ENCODE peak calls at places on chromosome 9, in five cellular contexts. I is endodermal cell, U is HCT116, Q is right atrium auricular region, E is esophagus squamous epithelium. N is an unnamed sample.

GRCh38 chr9:132350861-132351315 is 3.9 kb downstream of the SETX start:
- DNase-seq in U (no peak), E (no peak), Q (no peak), I (peak), N (peak)

GRCh38 chr9:125544988-125545651 is 161.9 kb downstream of the MAPKAP1 start:
- DNase-seq in U (no peak), I (no peak), E (no peak), Q (no peak), N (peak)

GRCh38 chr9:120383999-120384924 is 195.7 kb downstream of the CDK5RAP2 start:
- DNase-seq in Q (no peak), I (no peak), U (no peak), E (no peak), N (no peak)

GRCh38 chr9:93219692-93220091 is 35.8 kb downstream of the WNK2 start:
- DNase-seq in E (no peak), Q (no peak), U (no peak), I (no peak), N (no peak)

GRCh38 chr9:16794871-16795639 is 75.4 kb downstream of the BNC2 start:
- DNase-seq in U (no peak), Q (peak), E (no peak), I (no peak), N (no peak)

GRCh38 chr9:99069532-99069931 is 35.4 kb upstream of the TGFBR1 start:
- DNase-seq in I (no peak), Q (no peak), U (no peak), E (no peak), N (no peak)

GRCh38 chr9:16540996-16541668 is 329.3 kb downstream of the BNC2 start:
- DNase-seq in E (no peak), U (no peak), I (peak), Q (no peak), N (no peak)

GRCh38 chr9:92245005-92245797 is 48.3 kb downstream of the IARS1 start:
- DNase-seq in I (no peak), Q (no peak), E (no peak), U (no peak), N (peak)

GRCh38 chr9:136105398-136106135 is 10.5 kb upstream of the NACC2 start:
- DNase-seq in E (no peak), U (no peak), I (no peak), Q (no peak), N (no peak)

GRCh38 chr9:37963936-37964739 is 60.2 kb upstream of the SLC25A51 start:
- DNase-seq in U (no peak), I (no peak), Q (no peak), E (no peak), N (peak)

GRCh38 chr9:137580958-137581331 is 2.2 kb upstream of the DPH7 start:
- DNase-seq in U (no peak), E (no peak), I (no peak), Q (no peak), N (no peak)

GRCh38 chr9:16608906-16609305 is 261.6 kb downstream of the BNC2 start:
- DNase-seq in Q (no peak), I (no peak), E (no peak), U (no peak), N (no peak)

GRCh38 chr9:17135578-17135904 is 701 bp downstream of the CNTLN start:
- DNase-seq in E (no peak), Q (no peak), U (no peak), I (no peak), N (no peak)

GRCh38 chr9:26975728-26976707 is 19.8 kb downstream of the IFT74 start:
- DNase-seq in I (peak), E (no peak), U (peak), Q (no peak), N (peak)

GRCh38 chr9:135499326-135500070 is 984 bp upstream of the MRPS2 start:
- DNase-seq in Q (peak), E (peak), I (peak), U (peak), N (peak)

GRCh38 chr9:129697111-129697955 is 31.9 kb downstream of the PRRX2 start:
- DNase-seq in U (no peak), E (no peak), Q (peak), I (peak), N (peak)

GRCh38 chr9:135489188-135489918 is 9.8 kb downstream of the PPP1R26 start:
- DNase-seq in U (no peak), E (no peak), Q (no peak), I (no peak), N (no peak)

GRCh38 chr9:10366171-10366779 is 246.5 kb downstream of the PTPRD start:
- DNase-seq in U (peak), I (peak), E (no peak), Q (no peak), N (peak)

GRCh38 chr9:134168731-134169130 is 4.4 kb upstream of the RNU6ATAC start:
- DNase-seq in U (no peak), E (no peak), I (peak), Q (no peak), N (no peak)

GRCh38 chr9:93945400-93946337 is 9.5 kb downstream of the BARX1 start:
- DNase-seq in E (no peak), U (no peak), Q (no peak), I (peak), N (no peak)

GRCh38 chr9:116100711-116101111 is 52.9 kb upstream of the PAPPA start:
- DNase-seq in I (no peak), U (no peak), Q (no peak), E (no peak), N (peak)

GRCh38 chr9:96398582-96399334 is 15.2 kb upstream of the SLC35D2 start:
- DNase-seq in U (no peak), I (no peak), E (no peak), Q (no peak), N (no peak)
- H3K27ac ChIP-seq in U (no peak), I (peak), E (no peak), Q (no peak), N (peak)

DNA sequence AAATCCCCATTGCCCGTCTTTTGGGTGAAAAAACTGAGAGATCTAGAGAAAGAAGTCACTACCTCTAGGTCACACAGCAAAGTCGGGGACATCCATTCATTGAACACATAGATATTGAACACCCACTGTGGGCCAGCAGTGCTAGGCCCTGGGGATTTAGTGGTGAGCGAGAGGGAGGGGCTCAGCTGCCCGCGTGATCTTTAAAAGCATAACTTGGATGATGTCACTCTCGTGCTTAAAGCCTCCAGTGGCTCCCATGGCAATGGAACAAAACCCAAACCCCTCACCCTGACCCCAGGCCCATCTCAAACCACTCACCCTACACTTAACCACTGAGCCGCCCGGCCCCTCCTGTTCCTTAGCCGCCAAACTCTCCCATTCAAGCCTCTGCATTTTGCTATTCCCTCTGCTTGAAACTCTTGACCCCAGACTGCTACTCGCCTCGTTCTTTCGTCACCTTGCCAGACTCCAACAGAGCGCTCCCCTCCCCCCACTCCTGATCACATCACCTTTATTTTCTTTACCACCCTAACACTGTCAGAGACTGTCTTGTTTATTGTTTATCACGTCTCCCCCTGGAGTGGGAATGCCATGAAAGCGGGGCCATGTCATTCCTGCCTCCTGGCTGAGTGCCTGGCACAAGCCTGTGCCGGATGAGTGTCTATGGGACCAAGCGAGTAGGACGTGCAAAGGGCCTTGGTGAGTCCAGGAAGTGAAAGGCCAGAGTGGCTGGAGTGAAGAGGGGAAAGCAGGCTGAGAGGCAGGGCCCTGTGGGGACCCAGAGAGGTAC is 710 bp upstream of the PIP5KL1 start:
- DNase-seq in I (peak), U (no peak), E (no peak), Q (no peak), N (peak)
- H3K4me3 ChIP-seq in I (peak), U (peak), E (peak), Q (peak), N (peak)

GRCh38 chr9:82799300-82799699 is 263.6 kb downstream of the RASEF start:
- DNase-seq in U (no peak), I (no peak), E (no peak), Q (no peak), N (no peak)

GRCh38 chr9:82810902-82811301 is 252.0 kb downstream of the RASEF start:
- DNase-seq in E (no peak), U (peak), Q (no peak), I (peak), N (peak)

GRCh38 chr9:82808478-82808877 is 254.5 kb downstream of the RASEF start:
- DNase-seq in E (no peak), Q (no peak), U (no peak), I (peak), N (no peak)

DNA sequence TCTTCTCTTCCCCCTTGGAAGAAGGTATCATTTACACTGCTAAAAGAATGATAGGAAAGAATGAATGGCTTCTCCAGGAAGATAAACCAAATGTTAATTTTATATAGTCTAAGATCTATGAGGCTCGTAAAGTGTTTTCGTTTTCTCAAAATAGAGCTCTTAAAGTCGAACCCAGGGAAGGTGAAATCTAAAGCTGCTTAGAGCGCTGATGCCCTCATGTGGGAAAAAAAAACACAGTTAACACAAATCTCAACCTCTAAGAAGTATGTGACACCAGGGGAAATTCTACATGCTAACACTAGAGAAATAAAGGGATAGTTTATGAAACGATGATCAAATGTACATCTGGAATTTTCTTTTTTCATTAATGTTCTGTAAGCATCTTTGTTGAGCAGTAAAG is 257.9 kb downstream of the RASEF start:
- DNase-seq in I (no peak), Q (no peak), E (no peak), U (no peak), N (no peak)
- TF ChIP-seq CTCF in I (peak), Q (no peak), E (no peak), U (no peak), N (no peak)

DNA sequence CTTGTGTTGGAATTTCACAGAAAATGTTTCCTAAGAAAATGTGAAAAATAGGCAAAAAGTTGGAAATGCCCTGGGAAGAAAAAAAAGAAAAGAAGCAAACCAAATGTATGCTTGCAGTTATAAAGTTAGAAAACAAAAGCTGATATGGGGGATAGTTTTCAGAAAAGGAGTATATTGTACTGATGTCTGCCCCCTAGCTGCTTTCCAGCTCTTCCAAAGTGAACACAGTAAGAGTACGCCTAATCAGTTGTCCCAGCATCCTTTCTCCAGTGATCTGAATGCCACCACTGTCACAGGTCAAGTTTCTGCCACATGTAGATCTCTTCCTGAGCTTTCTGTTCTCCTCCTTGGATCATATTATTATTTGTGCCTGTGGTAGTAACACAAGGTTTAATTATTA is 5.8 kb downstream of the TYRP1 start:
- DNase-seq in Q (no peak), I (no peak), E (no peak), U (no peak), N (no peak)
- H3K27ac ChIP-seq in Q (peak), I (no peak), E (no peak), U (no peak), N (no peak)

GRCh38 chr9:130868230-130868629 is 28.4 kb downstream of the QRFP start:
- DNase-seq in I (no peak), E (no peak), U (no peak), Q (no peak), N (no peak)

GRCh38 chr9:130864541-130864940 is 29.5 kb downstream of the ABL1 start:
- DNase-seq in E (no peak), Q (no peak), I (no peak), U (no peak), N (no peak)

GRCh38 chr9:130867556-130867955 is 29.1 kb downstream of the QRFP start:
- DNase-seq in U (no peak), I (no peak), E (no peak), Q (no peak), N (no peak)

GRCh38 chr9:130865921-130866320 is 30.7 kb downstream of the QRFP start:
- DNase-seq in I (no peak), E (no peak), U (no peak), Q (no peak), N (no peak)

GRCh38 chr9:130866474-130866965 is 30.1 kb downstream of the QRFP start:
- DNase-seq in Q (peak), E (no peak), U (peak), I (peak), N (peak)
- H3K4me3 ChIP-seq in Q (no peak), E (no peak), U (no peak), I (no peak), N (no peak)

N was measured in cardiac muscle cell.